ENCODE peak calls at places on chromosomes 1 and 21, in nine cellular contexts. H is activated naive CD8-positive, alpha-beta T cell treated with anti-CD3 and anti-CD28 coated beads for 36 hours; B is A549; A is HEK293T; J is posterior cingulate gyrus; Y is AG20443; X is activated CD4-positive, alpha-beta T cell treated with anti-CD3 and anti-CD28 coated beads, Interleukin-2, amount 50 U/mL, for 24 hours; I is WTC11; T is CD8-positive, alpha-beta T cell. W is an unnamed sample.

GRCh38 chr1:42844592-42845140 is 1.7 kb upstream of the ZNF691 start:
- DNase-seq in H (no peak), B (no peak), A (no peak), J (no peak), Y (peak; percentile 32), X (no peak), I (no peak), T (no peak), W (no peak)

GRCh38 chr1:178870944-178871343 is at the start of gene ANGPTL1:
- DNase-seq in H (no peak), B (no peak), A (no peak), J (no peak), Y (peak; percentile 15), X (no peak), I (no peak), T (no peak), W (peak; percentile 18)

GRCh38 chr1:119141020-119141424 is 569 bp upstream of the WARS2 start:
- DNase-seq in H (peak; percentile 53), B (peak; percentile 34), A (no peak), J (no peak), Y (no peak), X (peak; percentile 20), I (peak; percentile 54), T (peak; percentile 24), W (peak; percentile 26)

GRCh38 chr1:167533851-167534300 is 15.5 kb upstream of the CD247 start:
- DNase-seq in H (peak; percentile 46), B (peak; percentile 68), A (peak; percentile 89), J (peak; percentile 93), Y (peak; percentile 90), X (no peak), I (peak; percentile 86), T (peak; percentile 71), W (peak; percentile 84)

GRCh38 chr1:163842546-163842945 is 520.8 kb downstream of the NUF2 start:
- DNase-seq in H (no peak), B (no peak), A (no peak), J (no peak), Y (peak; percentile 7), X (no peak), I (no peak), T (no peak), W (no peak)

GRCh38 chr21:32599146-32599925 is 12.8 kb downstream of the CFAP298 start:
- DNase-seq in H (no peak), B (no peak), A (no peak), J (no peak), Y (no peak), X (no peak), I (no peak), T (no peak), W (no peak)

GRCh38 chr1:192538407-192539311 is 36.9 kb upstream of the RGS1 start:
- DNase-seq in H (no peak), B (no peak), A (no peak), J (no peak), Y (peak; percentile 20), X (no peak), I (no peak), T (no peak), W (no peak)

GRCh38 chr21:44992608-44993031 is 52.8 kb downstream of the SLX9 start:
- DNase-seq in H (no peak), B (no peak), A (no peak), J (peak; percentile 82), Y (no peak), X (no peak), I (no peak), T (no peak), W (no peak)

GRCh38 chr1:184567648-184568047 is 180.8 kb downstream of the C1orf21 start:
- DNase-seq in H (no peak), B (no peak), A (no peak), J (no peak), Y (peak; percentile 32), X (no peak), I (no peak), T (no peak), W (no peak)

W was measured in neural crest cell.